ENCODE peak calls at places on chromosome 9, in ten cellular contexts. One of them, this sample, is unnamed.

GRCh38 chr9:116656535-116656934 is 30.6 kb upstream of the TRIM32 start:
- DNase-seq in astrocyte of the spinal cord: no peak
- DNase-seq in GM23248: peak
- DNase-seq in fibroblast of lung: no peak
- DNase-seq in adrenal gland: no peak
- DNase-seq in testis: no peak
- DNase-seq in A673: no peak
- DNase-seq in psoas muscle: no peak
- DNase-seq in CD8-positive, alpha-beta T cell: no peak
- DNase-seq in A549: no peak
- DNase-seq in this sample: peak

GRCh38 chr9:128610889-128611288 is 45.8 kb downstream of the DYNC2I2 start:
- DNase-seq in astrocyte of the spinal cord: no peak
- DNase-seq in GM23248: no peak
- DNase-seq in fibroblast of lung: no peak
- DNase-seq in adrenal gland: no peak
- DNase-seq in testis: no peak
- DNase-seq in A673: no peak
- DNase-seq in psoas muscle: no peak
- DNase-seq in CD8-positive, alpha-beta T cell: no peak
- DNase-seq in A549: no peak
- DNase-seq in this sample: no peak

GRCh38 chr9:113477058-113477457 is 13.5 kb downstream of the RGS3 start:
- DNase-seq in astrocyte of the spinal cord: no peak
- DNase-seq in GM23248: no peak
- DNase-seq in fibroblast of lung: no peak
- DNase-seq in adrenal gland: no peak
- DNase-seq in testis: peak
- DNase-seq in A673: no peak
- DNase-seq in psoas muscle: no peak
- DNase-seq in CD8-positive, alpha-beta T cell: no peak
- DNase-seq in A549: no peak
- DNase-seq in this sample: no peak

GRCh38 chr9:86721843-86722705 is 225.2 kb downstream of the GAS1 start:
- DNase-seq in astrocyte of the spinal cord: peak
- DNase-seq in GM23248: peak
- DNase-seq in fibroblast of lung: peak
- DNase-seq in adrenal gland: peak
- DNase-seq in testis: peak
- DNase-seq in A673: peak
- DNase-seq in psoas muscle: peak
- DNase-seq in CD8-positive, alpha-beta T cell: no peak
- DNase-seq in A549: no peak
- DNase-seq in this sample: peak

GRCh38 chr9:81320909-81321482 is 368.4 kb downstream of the TLE1 start:
- DNase-seq in astrocyte of the spinal cord: no peak
- DNase-seq in GM23248: no peak
- DNase-seq in fibroblast of lung: no peak
- DNase-seq in adrenal gland: no peak
- DNase-seq in testis: no peak
- DNase-seq in A673: no peak
- DNase-seq in psoas muscle: no peak
- DNase-seq in CD8-positive, alpha-beta T cell: no peak
- DNase-seq in A549: no peak
- DNase-seq in this sample: no peak

GRCh38 chr9:33202018-33202417 is 34.9 kb upstream of the B4GALT1 start:
- DNase-seq in astrocyte of the spinal cord: no peak
- DNase-seq in GM23248: no peak
- DNase-seq in fibroblast of lung: no peak
- DNase-seq in adrenal gland: no peak
- DNase-seq in testis: no peak
- DNase-seq in A673: no peak
- DNase-seq in psoas muscle: no peak
- DNase-seq in CD8-positive, alpha-beta T cell: no peak
- DNase-seq in A549: no peak
- DNase-seq in this sample: no peak

GRCh38 chr9:128550226-128550625 is 2.2 kb upstream of the SPTAN1 start:
- DNase-seq in astrocyte of the spinal cord: no peak
- DNase-seq in GM23248: peak
- DNase-seq in fibroblast of lung: peak
- DNase-seq in adrenal gland: no peak
- DNase-seq in testis: no peak
- DNase-seq in A673: no peak
- DNase-seq in psoas muscle: no peak
- DNase-seq in CD8-positive, alpha-beta T cell: no peak
- DNase-seq in A549: no peak
- DNase-seq in this sample: no peak

GRCh38 chr9:69143291-69143690 is 30.8 kb upstream of the TJP2 start:
- DNase-seq in astrocyte of the spinal cord: no peak
- DNase-seq in GM23248: peak
- DNase-seq in fibroblast of lung: no peak
- DNase-seq in adrenal gland: no peak
- DNase-seq in testis: no peak
- DNase-seq in A673: no peak
- DNase-seq in psoas muscle: no peak
- DNase-seq in CD8-positive, alpha-beta T cell: no peak
- DNase-seq in A549: no peak
- DNase-seq in this sample: no peak

GRCh38 chr9:106929471-106930198 is 66.7 kb downstream of the ZNF462 start:
- DNase-seq in astrocyte of the spinal cord: peak
- DNase-seq in GM23248: no peak
- DNase-seq in fibroblast of lung: peak
- DNase-seq in adrenal gland: no peak
- DNase-seq in testis: no peak
- DNase-seq in A673: no peak
- DNase-seq in psoas muscle: no peak
- DNase-seq in CD8-positive, alpha-beta T cell: no peak
- DNase-seq in A549: no peak
- DNase-seq in this sample: no peak

GRCh38 chr9:69579749-69580581 is 92.2 kb downstream of the APBA1 start:
- DNase-seq in astrocyte of the spinal cord: no peak
- DNase-seq in GM23248: no peak
- DNase-seq in fibroblast of lung: no peak
- DNase-seq in adrenal gland: no peak
- DNase-seq in testis: no peak
- DNase-seq in A673: no peak
- DNase-seq in psoas muscle: no peak
- DNase-seq in CD8-positive, alpha-beta T cell: no peak
- DNase-seq in A549: no peak
- DNase-seq in this sample: no peak

GRCh38 chr9:82247318-82247717 is 258.7 kb downstream of the SPATA31D1 start:
- DNase-seq in astrocyte of the spinal cord: peak
- DNase-seq in GM23248: no peak
- DNase-seq in fibroblast of lung: no peak
- DNase-seq in adrenal gland: peak
- DNase-seq in testis: peak
- DNase-seq in A673: no peak
- DNase-seq in psoas muscle: peak
- DNase-seq in CD8-positive, alpha-beta T cell: no peak
- DNase-seq in A549: no peak
- DNase-seq in this sample: no peak

GRCh38 chr9:108473209-108474112 is 382.3 kb downstream of the ACTL7B start:
- DNase-seq in astrocyte of the spinal cord: peak
- DNase-seq in GM23248: peak
- DNase-seq in fibroblast of lung: peak
- DNase-seq in adrenal gland: peak
- DNase-seq in testis: peak
- DNase-seq in A673: no peak
- DNase-seq in psoas muscle: peak
- DNase-seq in CD8-positive, alpha-beta T cell: no peak
- DNase-seq in A549: peak
- DNase-seq in this sample: peak

GRCh38 chr9:35431467-35431866 is 58.4 kb upstream of the RUSC2 start:
- DNase-seq in astrocyte of the spinal cord: no peak
- DNase-seq in GM23248: no peak
- DNase-seq in fibroblast of lung: no peak
- DNase-seq in adrenal gland: no peak
- DNase-seq in testis: no peak
- DNase-seq in A673: no peak
- DNase-seq in psoas muscle: no peak
- DNase-seq in CD8-positive, alpha-beta T cell: no peak
- DNase-seq in A549: no peak
- DNase-seq in this sample: no peak

GRCh38 chr9:73090214-73090613 is 61.5 kb upstream of the ANXA1 start:
- DNase-seq in astrocyte of the spinal cord: no peak
- DNase-seq in GM23248: no peak
- DNase-seq in fibroblast of lung: no peak
- DNase-seq in adrenal gland: no peak
- DNase-seq in testis: no peak
- DNase-seq in A673: no peak
- DNase-seq in psoas muscle: no peak
- DNase-seq in CD8-positive, alpha-beta T cell: no peak
- DNase-seq in A549: no peak
- DNase-seq in this sample: no peak

GRCh38 chr9:73118297-73118696 is 33.4 kb upstream of the ANXA1 start:
- DNase-seq in astrocyte of the spinal cord: no peak
- DNase-seq in GM23248: peak
- DNase-seq in fibroblast of lung: peak
- DNase-seq in adrenal gland: no peak
- DNase-seq in testis: no peak
- DNase-seq in A673: no peak
- DNase-seq in psoas muscle: no peak
- DNase-seq in CD8-positive, alpha-beta T cell: no peak
- DNase-seq in A549: no peak
- DNase-seq in this sample: no peak

GRCh38 chr9:124694394-124695279 is 76.5 kb downstream of the NR6A1 start:
- DNase-seq in astrocyte of the spinal cord: peak
- DNase-seq in GM23248: no peak
- DNase-seq in fibroblast of lung: peak
- DNase-seq in adrenal gland: no peak
- DNase-seq in testis: no peak
- DNase-seq in A673: peak
- DNase-seq in psoas muscle: no peak
- DNase-seq in CD8-positive, alpha-beta T cell: no peak
- DNase-seq in A549: no peak
- DNase-seq in this sample: no peak
- H3K4me3 ChIP-seq in astrocyte of the spinal cord: no peak
- H3K4me3 ChIP-seq in GM23248: no peak
- H3K4me3 ChIP-seq in fibroblast of lung: no peak
- H3K4me3 ChIP-seq in adrenal gland: no peak
- H3K4me3 ChIP-seq in testis: no peak
- H3K4me3 ChIP-seq in A673: no peak
- H3K4me3 ChIP-seq in psoas muscle: no peak
- H3K4me3 ChIP-seq in CD8-positive, alpha-beta T cell: no peak
- H3K4me3 ChIP-seq in A549: no peak
- H3K4me3 ChIP-seq in this sample: no peak

DNA sequence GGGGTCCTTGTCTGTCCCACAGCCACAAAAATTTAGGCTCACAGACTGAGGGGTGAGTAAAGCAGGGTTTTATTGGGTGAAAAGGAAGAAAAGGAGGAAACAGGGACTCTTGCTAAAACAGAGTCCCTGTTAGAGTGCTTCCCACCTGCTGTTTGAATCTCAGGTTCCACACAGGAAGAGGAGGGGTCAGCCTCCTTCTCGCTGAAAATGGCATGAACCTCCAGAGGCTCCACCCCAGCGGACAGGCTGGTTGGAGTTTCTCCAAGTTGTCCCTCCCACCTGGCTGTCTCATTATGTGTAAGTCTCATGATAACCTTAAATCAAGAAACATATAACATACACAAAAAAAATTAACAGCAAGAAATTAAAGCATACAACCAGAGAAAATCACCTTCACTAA is 28.3 kb upstream of the UHRF2 start:
- DNase-seq in astrocyte of the spinal cord: no peak
- DNase-seq in GM23248: no peak
- DNase-seq in fibroblast of lung: no peak
- DNase-seq in adrenal gland: no peak
- DNase-seq in testis: no peak
- DNase-seq in A673: no peak
- DNase-seq in psoas muscle: no peak
- DNase-seq in CD8-positive, alpha-beta T cell: no peak
- DNase-seq in A549: no peak
- DNase-seq in this sample: no peak
- H3K4me3 ChIP-seq in astrocyte of the spinal cord: no peak
- H3K4me3 ChIP-seq in GM23248: peak
- H3K4me3 ChIP-seq in fibroblast of lung: no peak
- H3K4me3 ChIP-seq in adrenal gland: no peak
- H3K4me3 ChIP-seq in testis: no peak
- H3K4me3 ChIP-seq in A673: no peak
- H3K4me3 ChIP-seq in psoas muscle: no peak
- H3K4me3 ChIP-seq in CD8-positive, alpha-beta T cell: no peak
- H3K4me3 ChIP-seq in A549: no peak
- H3K4me3 ChIP-seq in this sample: no peak

GRCh38 chr9:123043081-123043939 is 9.8 kb downstream of the GPR21 start:
- DNase-seq in astrocyte of the spinal cord: no peak
- DNase-seq in GM23248: no peak
- DNase-seq in fibroblast of lung: no peak
- DNase-seq in adrenal gland: no peak
- DNase-seq in testis: no peak
- DNase-seq in A673: no peak
- DNase-seq in psoas muscle: no peak
- DNase-seq in CD8-positive, alpha-beta T cell: no peak
- DNase-seq in A549: no peak
- DNase-seq in this sample: no peak
- H3K4me3 ChIP-seq in astrocyte of the spinal cord: no peak
- H3K4me3 ChIP-seq in GM23248: no peak
- H3K4me3 ChIP-seq in fibroblast of lung: no peak
- H3K4me3 ChIP-seq in adrenal gland: no peak
- H3K4me3 ChIP-seq in testis: no peak
- H3K4me3 ChIP-seq in A673: no peak
- H3K4me3 ChIP-seq in psoas muscle: no peak
- H3K4me3 ChIP-seq in CD8-positive, alpha-beta T cell: no peak
- H3K4me3 ChIP-seq in A549: no peak
- H3K4me3 ChIP-seq in this sample: no peak

GRCh38 chr9:131274674-131275331 is 1.5 kb downstream of the FAM78A start:
- DNase-seq in astrocyte of the spinal cord: no peak
- DNase-seq in GM23248: no peak
- DNase-seq in fibroblast of lung: no peak
- DNase-seq in adrenal gland: peak
- DNase-seq in testis: peak
- DNase-seq in A673: no peak
- DNase-seq in psoas muscle: peak
- DNase-seq in CD8-positive, alpha-beta T cell: peak
- DNase-seq in A549: no peak
- DNase-seq in this sample: no peak

GRCh38 chr9:131276891-131277672 is 772 bp upstream of the FAM78A start:
- DNase-seq in astrocyte of the spinal cord: no peak
- DNase-seq in GM23248: peak
- DNase-seq in fibroblast of lung: no peak
- DNase-seq in adrenal gland: no peak
- DNase-seq in testis: peak
- DNase-seq in A673: no peak
- DNase-seq in psoas muscle: peak
- DNase-seq in CD8-positive, alpha-beta T cell: peak
- DNase-seq in A549: no peak
- DNase-seq in this sample: no peak

GRCh38 chr9:131273791-131274673 is 2.3 kb downstream of the FAM78A start:
- DNase-seq in astrocyte of the spinal cord: no peak
- DNase-seq in GM23248: no peak
- DNase-seq in fibroblast of lung: no peak
- DNase-seq in adrenal gland: no peak
- DNase-seq in testis: no peak
- DNase-seq in A673: no peak
- DNase-seq in psoas muscle: peak
- DNase-seq in CD8-positive, alpha-beta T cell: peak
- DNase-seq in A549: no peak
- DNase-seq in this sample: no peak

GRCh38 chr9:131276107-131276888 is at the start of gene FAM78A:
- DNase-seq in astrocyte of the spinal cord: no peak
- DNase-seq in GM23248: peak
- DNase-seq in fibroblast of lung: peak
- DNase-seq in adrenal gland: peak
- DNase-seq in testis: peak
- DNase-seq in A673: no peak
- DNase-seq in psoas muscle: peak
- DNase-seq in CD8-positive, alpha-beta T cell: peak
- DNase-seq in A549: no peak
- DNase-seq in this sample: no peak

GRCh38 chr9:131275332-131276106 is 791 bp downstream of the FAM78A start:
- DNase-seq in astrocyte of the spinal cord: no peak
- DNase-seq in GM23248: no peak
- DNase-seq in fibroblast of lung: no peak
- DNase-seq in adrenal gland: no peak
- DNase-seq in testis: peak
- DNase-seq in A673: no peak
- DNase-seq in psoas muscle: peak
- DNase-seq in CD8-positive, alpha-beta T cell: peak
- DNase-seq in A549: no peak
- DNase-seq in this sample: no peak
- H3K4me3 ChIP-seq in astrocyte of the spinal cord: no peak
- H3K4me3 ChIP-seq in GM23248: no peak
- H3K4me3 ChIP-seq in fibroblast of lung: no peak
- H3K4me3 ChIP-seq in adrenal gland: no peak
- H3K4me3 ChIP-seq in testis: peak
- H3K4me3 ChIP-seq in A673: no peak
- H3K4me3 ChIP-seq in psoas muscle: peak
- H3K4me3 ChIP-seq in CD8-positive, alpha-beta T cell: peak
- H3K4me3 ChIP-seq in A549: no peak
- H3K4me3 ChIP-seq in this sample: no peak